ENCODE peak calls at places on chromosome 2, in six cellular contexts. E, J, B, R, C and I are unnamed samples.

GRCh38 chr2:69589973-69590652 is 53.4 kb downstream of the AAK1 start:
- DNase-seq in R (no peak), B (no peak), E (no peak), J (no peak), C (no peak), I (no peak)

GRCh38 chr2:11343626-11344341 is 652 bp downstream of the ROCK2 start:
- DNase-seq in J (no peak), E (peak; percentile 32), R (peak; percentile 91), B (peak; percentile 57), C (peak; percentile 43), I (no peak)

GRCh38 chr2:63643486-63643885 is 54.7 kb downstream of the MDH1 start:
- DNase-seq in J (no peak), R (no peak), B (no peak), E (no peak), C (no peak), I (no peak)

GRCh38 chr2:526918-527317 is 150.3 kb downstream of the TMEM18 start:
- DNase-seq in B (no peak), J (no peak), R (no peak), C (no peak), E (no peak), I (no peak)

GRCh38 chr2:12106440-12107080 is 360.1 kb downstream of the LPIN1 start:
- DNase-seq in C (peak; percentile 94), J (peak; percentile 93), E (peak; percentile 28), B (peak; percentile 78), R (no peak), I (no peak)

GRCh38 chr2:123086613-123087012 is 938.5 kb upstream of the CNTNAP5 start:
- DNase-seq in B (no peak), R (no peak), C (no peak), J (no peak), E (no peak), I (no peak)

GRCh38 chr2:53424902-53425301 is 342.7 kb upstream of the CHAC2 start:
- DNase-seq in R (no peak), B (no peak), E (no peak), C (no peak), J (no peak), I (no peak)

GRCh38 chr2:138500592-138501426 is 761 bp upstream of the SPOPL start:
- DNase-seq in J (no peak), R (peak; percentile 82), B (no peak), E (no peak), C (no peak), I (peak; percentile 64)

GRCh38 chr2:63755980-63756379 is 85.7 kb upstream of the UGP2 start:
- DNase-seq in E (no peak), R (no peak), C (peak; percentile 67), B (no peak), J (no peak), I (no peak)

GRCh38 chr2:231632559-231633142 is 40.0 kb downstream of the TEX44 start:
- DNase-seq in B (no peak), E (no peak), J (no peak), R (no peak), C (no peak), I (no peak)

GRCh38 chr2:3035385-3036050 is 342.1 kb downstream of the EIPR1 start:
- DNase-seq in R (no peak), E (no peak), C (no peak), J (no peak), B (no peak), I (peak; percentile 76)

GRCh38 chr2:131105156-131105949 is at the start of gene PLEKHB2:
- DNase-seq in B (peak; percentile 93), E (peak; percentile 92), J (peak; percentile 75), C (peak; percentile 91), R (peak; percentile 98), I (peak; percentile 94)
- TF ChIP-seq CTCF in B (peak; percentile 40), E (no peak), J (peak; percentile 32), C (no peak), R (peak; percentile 52), I (no peak)

DNA sequence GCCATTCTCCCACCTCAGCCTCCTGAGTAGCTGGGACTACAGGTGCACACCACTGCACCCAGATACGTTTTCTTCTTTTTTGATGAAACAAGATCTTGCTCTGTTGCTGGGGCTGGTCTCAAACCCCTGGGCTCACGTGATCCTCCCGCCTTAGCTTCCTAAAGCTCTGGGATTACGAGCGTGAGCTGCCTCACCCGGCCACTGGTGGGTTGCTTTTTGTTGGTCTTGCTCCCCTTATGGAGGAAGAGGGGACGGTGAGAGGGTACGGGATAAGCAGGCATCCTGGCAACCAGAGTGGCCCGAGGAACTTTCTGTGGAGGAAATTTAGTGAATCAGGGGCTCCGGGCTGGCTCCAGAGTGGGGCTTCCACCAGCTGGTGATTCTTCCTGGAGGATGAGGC is 222.3 kb downstream of the HDAC4 start:
- DNase-seq in J (peak; percentile 30), B (no peak), C (no peak), R (peak; percentile 51), E (no peak), I (peak; percentile 36)
- H3K36me3 ChIP-seq in J (no peaks in the 10 kb centered on the region), B (no peaks in the 10 kb centered on the region), C (no peaks in the 10 kb centered on the region), R (no peaks in the 10 kb centered on the region), E (peaks cover 67% of the 10 kb centered on the region), I (peaks cover 85% of the 10 kb centered on the region)

DNA sequence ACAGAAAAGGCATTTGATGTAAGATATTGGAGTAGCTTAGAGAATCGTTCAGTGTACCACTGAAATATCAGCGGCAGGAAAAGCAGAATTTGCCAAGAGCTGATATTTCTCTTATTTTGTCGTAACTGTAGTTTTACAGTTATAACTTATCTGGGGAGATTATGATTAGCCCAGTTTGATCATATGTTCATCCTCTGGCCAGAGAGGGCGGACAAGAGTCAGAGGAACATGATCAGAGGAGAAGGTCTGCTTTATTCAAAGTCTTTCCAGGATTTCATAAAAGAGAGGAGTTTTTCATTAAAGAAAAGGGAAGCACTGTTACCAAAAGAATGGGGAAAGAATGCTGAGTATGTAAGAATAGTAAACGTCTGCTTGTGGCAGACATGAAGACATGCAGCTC is 1655.6 kb downstream of the DPP10 start:
- DNase-seq in R (no peak), C (no peak), B (no peak), J (no peak), E (no peak), I (no peak)
- TF ChIP-seq CTCF in R (no peak), C (peak; percentile 15), B (no peak), J (peak; percentile 8), E (no peak), I (no peak)

DNA sequence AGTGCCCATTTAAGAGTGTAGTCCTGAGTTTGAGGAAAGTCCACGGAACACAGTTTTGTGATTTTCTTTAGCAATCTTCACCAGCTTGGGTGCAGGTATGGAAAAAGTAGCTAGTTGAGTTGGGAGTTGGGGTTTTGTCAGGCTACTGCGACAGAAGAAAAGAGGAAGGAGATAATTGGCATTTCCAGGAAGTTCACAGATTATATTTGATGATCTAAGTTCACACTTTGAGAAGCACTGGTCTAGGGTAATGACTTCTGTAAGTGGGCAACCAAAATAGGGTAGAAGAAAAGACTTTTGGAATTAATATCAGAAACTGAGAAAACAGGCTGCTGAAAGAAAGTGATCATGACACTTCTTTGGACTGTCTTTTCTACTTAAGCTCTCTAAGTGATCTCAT is 52.1 kb downstream of the VIL1 start:
- DNase-seq in B (no peak), E (no peak), C (no peak), R (no peak), J (no peak), I (no peak)
- H3K36me3 ChIP-seq in B (peaks cover 3% of the 10 kb centered on the region), E (peaks cover 46% of the 10 kb centered on the region), C (peaks cover 18% of the 10 kb centered on the region), R (no peaks in the 10 kb centered on the region), J (peaks cover 62% of the 10 kb centered on the region), I (peaks cover 31% of the 10 kb centered on the region)

GRCh38 chr2:116819355-116819754 is 995.1 kb upstream of the DDX18 start:
- DNase-seq in C (no peak), R (no peak), J (no peak), E (no peak), B (no peak), I (no peak)
- TF ChIP-seq CTCF in C (peak; percentile 40), R (no peak), J (peak; percentile 13), E (no peak), B (no peak), I (no peak)

GRCh38 chr2:15615310-15615920 is 23.7 kb downstream of the DDX1 start:
- DNase-seq in R (no peak), B (no peak), C (no peak), J (no peak), E (no peak), I (no peak)

GRCh38 chr2:15617778-15618448 is 26.2 kb downstream of the DDX1 start:
- DNase-seq in C (no peak), B (no peak), E (no peak), J (no peak), R (no peak), I (no peak)

GRCh38 chr2:15614545-15615309 is 23.1 kb downstream of the DDX1 start:
- DNase-seq in C (no peak), E (no peak), B (no peak), R (no peak), J (no peak), I (no peak)

GRCh38 chr2:15616850-15617777 is 25.4 kb downstream of the DDX1 start:
- DNase-seq in R (no peak), J (no peak), C (no peak), E (no peak), B (no peak), I (no peak)

DNA sequence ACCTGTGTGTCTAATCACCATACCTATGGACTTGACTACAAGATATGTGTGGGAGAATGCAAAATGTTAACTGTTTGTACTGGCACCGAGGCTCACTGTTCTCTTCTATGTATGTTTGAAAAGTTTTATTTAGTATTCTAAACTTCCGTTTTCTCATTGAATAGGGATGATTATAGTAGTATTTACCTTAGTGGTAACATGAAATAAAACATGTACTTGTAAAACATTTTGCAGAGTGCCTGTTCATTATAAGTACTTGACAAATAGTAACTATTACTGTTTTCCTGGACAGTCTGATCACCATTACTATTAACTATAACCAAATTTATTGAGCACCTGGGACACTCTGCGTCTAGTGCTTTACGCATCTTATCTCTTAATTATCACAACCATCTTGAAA is 24.8 kb downstream of the DDX1 start:
- DNase-seq in C (no peak), E (no peak), B (no peak), R (no peak), J (no peak), I (no peak)
- H3K36me3 ChIP-seq in C (peaks cover 47% of the 10 kb centered on the region), E (peaks cover 83% of the 10 kb centered on the region), B (peaks cover 2% of the 10 kb centered on the region), R (peaks cover 4% of the 10 kb centered on the region), J (peaks cover 76% of the 10 kb centered on the region), I (peaks cover 57% of the 10 kb centered on the region)